ENCODE peak calls at places on chromosomes 3 and 15, in eight cellular contexts. B is fibroblast of lung, X is dorsolateral prefrontal cortex, O is SK-N-SH, U is esophagus squamous epithelium, H is astrocyte, A is A549, R is GM06990. M is an unnamed sample.

GRCh38 chr15:42627485-42627884 is 52.1 kb downstream of the STARD9 start:
- DNase-seq in O (no peak), A (no peak), H (no peak), X (no peak), B (no peak), U (no peak), R (no peak), M (no peak)

GRCh38 chr3:24287728-24288450 is 206.8 kb downstream of the THRB start:
- DNase-seq in X (no peak), O (no peak), R (no peak), A (no peak), H (no peak), U (no peak), B (no peak), M (no peak)

GRCh38 chr3:160409812-160410610 is 10.6 kb downstream of the SMC4 start:
- DNase-seq in A (no peak), H (no peak), B (peak; percentile 50), U (no peak), O (no peak), R (no peak), X (no peak), M (no peak)

GRCh38 chr3:32392530-32393302 is 1.1 kb downstream of the CMTM7 start:
- DNase-seq in A (peak; percentile 22), B (peak; percentile 80), U (no peak), X (peak; percentile 56), H (peak; percentile 57), R (no peak), O (peak; percentile 56), M (no peak)

GRCh38 chr3:116038968-116039950 is 406.0 kb downstream of the LSAMP start:
- DNase-seq in A (no peak), O (no peak), H (no peak), U (no peak), R (no peak), B (peak; percentile 20), X (peak; percentile 44), M (no peak)

GRCh38 chr3:193946945-193947344 is 189.0 kb upstream of the HES1 start:
- DNase-seq in R (no peak), A (no peak), H (peak; percentile 74), X (no peak), O (no peak), U (no peak), B (no peak), M (no peak)

GRCh38 chr3:44013967-44014366 is 227.7 kb upstream of the TOPAZ1 start:
- DNase-seq in B (no peak), O (no peak), X (no peak), H (no peak), R (no peak), A (no peak), U (no peak), M (no peak)

GRCh38 chr15:74174216-74174965 is 881 bp downstream of the ISLR start:
- DNase-seq in U (no peak), R (no peak), A (no peak), O (peak; percentile 63), H (no peak), B (peak; percentile 41), X (no peak), M (no peak)

GRCh38 chr3:51974277-51974962 is 444 bp upstream of the ABHD14A start:
- DNase-seq in X (no peak), U (no peak), O (peak; percentile 62), A (no peak), R (no peak), B (peak; percentile 19), H (no peak), M (no peak)

GRCh38 chr15:35481992-35482391 is 64.0 kb downstream of the DPH6 start:
- DNase-seq in U (no peak), X (no peak), A (peak; percentile 76), R (no peak), B (peak; percentile 40), H (peak; percentile 77), O (no peak), M (no peak)

GRCh38 chr3:177062052-177062732 is 135.1 kb downstream of the TBL1XR1 start:
- DNase-seq in U (no peak), A (no peak), O (no peak), R (no peak), X (no peak), B (no peak), H (no peak), M (no peak)

GRCh38 chr3:177057768-177058167 is 139.5 kb downstream of the TBL1XR1 start:
- DNase-seq in H (peak; percentile 14), R (peak; percentile 64), X (no peak), O (no peak), U (no peak), B (no peak), A (no peak), M (no peak)

GRCh38 chr3:177058647-177059046 is 138.6 kb downstream of the TBL1XR1 start:
- DNase-seq in H (no peak), B (no peak), U (no peak), R (no peak), O (no peak), A (no peak), X (no peak), M (no peak)

GRCh38 chr3:177060492-177060891 is 136.8 kb downstream of the TBL1XR1 start:
- DNase-seq in O (no peak), X (no peak), B (no peak), H (no peak), U (no peak), R (no peak), A (no peak), M (no peak)

DNA sequence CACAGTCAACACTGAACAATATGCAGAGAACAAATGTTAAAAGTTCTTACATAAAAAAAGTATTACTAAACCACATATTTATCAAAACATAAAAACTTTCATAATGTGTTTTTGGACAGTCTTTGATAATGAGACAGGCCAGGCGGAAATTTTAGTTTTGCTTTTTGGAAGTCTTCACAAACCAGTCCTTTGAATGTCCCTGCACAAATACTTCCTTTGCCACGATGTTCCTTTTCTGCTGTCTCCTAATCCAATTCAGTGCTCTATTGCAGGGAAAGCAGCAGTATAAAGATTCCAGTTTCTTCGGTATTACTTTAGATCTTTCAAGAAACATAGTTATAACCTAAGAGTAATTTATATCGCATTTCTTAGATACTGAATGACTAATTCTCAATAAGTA is 135.9 kb downstream of the TBL1XR1 start:
- DNase-seq in O (no peak), B (no peak), X (no peak), R (no peak), U (no peak), A (no peak), H (no peak), M (no peak)
- TF ChIP-seq CTCF in O (no peak), B (no peak), X (no peak), R (no peak), U (no peak), A (no peak), H (no peak), M (no peak)

GRCh38 chr15:48718646-48719045 is 73.1 kb upstream of the FBN1 start:
- DNase-seq in U (no peak), R (no peak), X (no peak), B (no peak), A (no peak), H (peak; percentile 46), O (no peak), M (no peak)

GRCh38 chr15:48720646-48721045 is 75.1 kb upstream of the FBN1 start:
- DNase-seq in R (no peak), U (no peak), A (no peak), H (no peak), O (no peak), X (no peak), B (peak; percentile 13), M (no peak)

GRCh38 chr15:48721061-48721810 is 75.7 kb upstream of the FBN1 start:
- DNase-seq in O (no peak), X (no peak), A (no peak), U (no peak), R (no peak), B (peak; percentile 58), H (peak; percentile 85), M (no peak)

GRCh38 chr15:48719668-48720067 is 74.2 kb upstream of the FBN1 start:
- DNase-seq in A (no peak), H (no peak), X (no peak), R (no peak), B (no peak), U (no peak), O (no peak), M (no peak)

GRCh38 chr15:48717458-48717857 is 71.9 kb upstream of the FBN1 start:
- DNase-seq in A (no peak), O (no peak), U (no peak), H (no peak), B (peak; percentile 43), R (no peak), X (no peak), M (no peak)
- TF ChIP-seq CTCF in A (no peak), O (peak; percentile 43), U (no peak), H (peak; percentile 34), B (no peak), R (no peak), X (no peak), M (peak; percentile 73)

GRCh38 chr3:53196575-53197407 is 35.8 kb downstream of the PRKCD start:
- DNase-seq in B (peak; percentile 56), U (no peak), H (peak; percentile 39), O (peak; percentile 20), X (no peak), A (peak; percentile 85), R (peak; percentile 62), M (peak; percentile 43)
- TF ChIP-seq CTCF in B (peak; percentile 14), U (no peak), H (no peak), O (no peak), X (no peak), A (no peak), R (peak; percentile 59), M (no peak)

GRCh38 chr15:29454506-29454905 is 184.9 kb upstream of the NSMCE3 start:
- DNase-seq in X (no peak), R (no peak), H (no peak), O (no peak), A (no peak), U (no peak), B (no peak), M (no peak)

GRCh38 chr15:29452881-29453731 is 183.5 kb upstream of the NSMCE3 start:
- DNase-seq in O (no peak), X (no peak), U (no peak), H (no peak), B (no peak), A (no peak), R (no peak), M (no peak)

GRCh38 chr15:29449136-29449535 is 179.5 kb upstream of the NSMCE3 start:
- DNase-seq in B (no peak), X (no peak), H (no peak), U (no peak), R (no peak), O (no peak), A (peak; percentile 13), M (no peak)

GRCh38 chr15:29448320-29448719 is 178.7 kb upstream of the NSMCE3 start:
- DNase-seq in X (no peak), U (no peak), O (no peak), B (no peak), A (no peak), H (no peak), R (no peak), M (no peak)

DNA sequence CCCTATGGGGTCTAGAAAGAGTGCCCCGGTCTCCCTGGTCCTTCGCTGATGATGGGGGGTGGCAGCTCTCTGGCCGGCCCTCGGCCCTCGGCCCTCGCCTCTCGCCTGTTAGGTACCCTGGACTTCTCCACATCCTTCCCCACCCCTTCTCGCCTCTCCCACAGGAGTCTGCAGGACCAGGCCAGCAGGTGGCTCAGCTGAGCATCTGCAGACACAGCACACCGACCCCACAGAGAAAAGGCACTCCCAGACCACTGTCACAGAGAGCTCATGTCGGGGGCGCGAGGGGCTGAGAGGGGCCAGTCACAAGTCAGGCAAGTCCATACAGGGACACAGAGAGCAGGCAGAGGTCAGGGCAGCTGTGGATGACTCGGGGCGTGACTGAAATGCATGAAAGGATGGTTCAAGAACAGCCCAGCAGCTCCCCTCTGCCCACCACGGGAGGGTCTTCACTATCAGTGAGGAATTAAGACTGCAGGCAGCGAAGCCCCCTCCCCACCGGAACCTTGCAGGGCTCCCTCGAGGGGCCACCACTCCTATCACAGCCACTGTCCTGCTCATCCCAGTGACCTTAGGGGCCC is 181.7 kb upstream of the NSMCE3 start:
- DNase-seq in A (peak; percentile 44), X (no peak), O (peak; percentile 47), U (no peak), H (no peak), B (no peak), R (no peak), M (no peak)
- TF ChIP-seq CTCF in A (peak; percentile 45), X (no peak), O (no peak), U (no peak), H (no peak), B (no peak), R (peak; percentile 14), M (peak; percentile 26)